ENCODE peak calls at places on chromosomes 2 and 18, in six cellular contexts. Y is heart right ventricle, N is amniotic stem cell, I is GOT3, A is foreskin fibroblast, E is NAMALWA. O is an unnamed sample.
A peak's percentile ranks its signal among the peaks of the same experiment; 100 is the strongest.

GRCh38 chr2:158781562-158781961 is 13.6 kb upstream of the DAPL1 start:
- DNase-seq in N (peak; percentile 50), E (no peak), I (no peak), A (peak; percentile 51), Y (no peak), O (no peak)

GRCh38 chr18:57881818-57882413 is 78.8 kb upstream of the ATP8B1 start:
- DNase-seq in E (peak; percentile 93), Y (peak; percentile 19), A (peak; percentile 92), N (peak; percentile 44), I (no peak), O (peak; percentile 80)

GRCh38 chr2:48265169-48266013 is 264.6 kb upstream of the STON1 start:
- DNase-seq in Y (no peak), E (no peak), N (no peak), I (no peak), A (no peak), O (no peak)

GRCh38 chr18:70044626-70045025 is 97.0 kb upstream of the CD226 start:
- DNase-seq in A (peak; percentile 96), E (no peak), N (peak; percentile 73), I (no peak), Y (no peak), O (peak; percentile 41)

GRCh38 chr18:23540867-23541266 is 37.6 kb downstream of the RMC1 start:
- DNase-seq in N (no peak), Y (no peak), A (no peak), I (no peak), E (no peak), O (no peak)

GRCh38 chr2:100606740-100607343 is 44.0 kb downstream of the PDCL3 start:
- DNase-seq in Y (no peak), I (no peak), E (peak; percentile 64), A (peak; percentile 71), N (no peak), O (peak; percentile 53)

GRCh38 chr18:731185-731584 is 18.8 kb upstream of the ENOSF1 start:
- DNase-seq in Y (no peak), A (peak; percentile 27), E (no peak), I (no peak), N (no peak), O (no peak)

GRCh38 chr2:84906900-84907714 is 1.7 kb downstream of the TMSB10 start:
- DNase-seq in Y (peak; percentile 73), A (peak; percentile 94), N (peak; percentile 56), E (peak; percentile 67), I (no peak), O (no peak)

GRCh38 chr2:218679119-218679518 is 7.2 kb downstream of the STK36 start:
- DNase-seq in E (no peak), N (no peak), I (no peak), A (peak; percentile 40), Y (no peak), O (no peak)

GRCh38 chr2:134900151-134900550 is 18.5 kb upstream of the CCNT2 start:
- DNase-seq in I (no peak), E (no peak), N (peak; percentile 38), Y (no peak), A (peak; percentile 71), O (no peak)

GRCh38 chr2:42901076-42901645 is 108.8 kb upstream of the HAAO start:
- DNase-seq in Y (no peak), E (no peak), I (no peak), A (peak; percentile 79), N (no peak), O (no peak)

GRCh38 chr2:6418316-6418715 is 447.4 kb downstream of the CMPK2 start:
- DNase-seq in Y (no peak), I (no peak), N (no peak), E (no peak), A (peak; percentile 8), O (no peak)

GRCh38 chr2:136238552-136239346 is 120.8 kb upstream of the CXCR4 start:
- DNase-seq in N (no peak), A (peak; percentile 6), I (no peak), E (peak; percentile 98), Y (no peak), O (peak; percentile 8)

GRCh38 chr2:64396551-64396950 is 57.4 kb upstream of the LGALSL start:
- DNase-seq in A (no peak), I (no peak), N (no peak), E (no peak), Y (no peak), O (no peak)